ENCODE peak calls at places on chromosomes 4 and X, in eight cellular contexts. C, R, W, O, B, I, X and T are unnamed samples.

GRCh38 chr4:109009909-109010308 is 247.1 kb upstream of the ETNPPL start:
- DNase-seq in B (peak; percentile 16), W (no peak), I (peak; percentile 87), X (no peak), R (peak; percentile 84), O (no peak), C (no peak), T (peak; percentile 81)

GRCh38 chr4:56804551-56804950 is 16.9 kb downstream of the SPINK2 start:
- DNase-seq in R (peak; percentile 26), O (peak; percentile 62), X (no peak), I (peak; percentile 69), B (no peak), C (no peak), W (no peak), T (peak; percentile 9)

GRCh38 chr4:75845992-75846391 is 56.3 kb downstream of the PPEF2 start:
- DNase-seq in C (no peak), R (peak; percentile 61), I (no peak), W (no peak), B (peak; percentile 16), O (no peak), X (no peak), T (no peak)

GRCh38 chrX:3589474-3589873 is 124.0 kb downstream of the PRKX start:
- DNase-seq in W (no peak), I (no peak), X (no peak), R (no peak), C (no peak), B (no peak), O (no peak), T (no peak)

GRCh38 chr4:145935253-145936141 is 3.1 kb downstream of the ZNF827 start:
- DNase-seq in W (no peak), R (no peak), C (peak; percentile 33), X (peak; percentile 7), B (peak; percentile 27), I (no peak), O (no peak), T (peak; percentile 47)

GRCh38 chrX:38664285-38664684 is 102.9 kb downstream of the TSPAN7 start:
- DNase-seq in R (peak; percentile 43), X (peak; percentile 64), I (peak; percentile 63), O (peak; percentile 27), B (peak; percentile 61), W (no peak), C (no peak), T (peak; percentile 60)

GRCh38 chr4:1112821-1113182 is 562 bp downstream of the RNF212 start:
- DNase-seq in I (no peak), R (no peak), B (no peak), X (no peak), C (no peak), O (no peak), W (no peak), T (no peak)

GRCh38 chrX:74465424-74465823 is 44.1 kb downstream of the SLC16A2 start:
- DNase-seq in W (no peak), X (no peak), I (peak; percentile 30), O (no peak), B (peak; percentile 50), R (peak; percentile 9), C (no peak), T (peak; percentile 11)

GRCh38 chr4:33780952-33781655 is 2463.2 kb downstream of the ARAP2 start:
- DNase-seq in I (peak; percentile 39), B (peak; percentile 67), R (peak; percentile 49), W (no peak), C (no peak), O (peak; percentile 5), X (no peak), T (peak; percentile 48)

GRCh38 chrX:130084651-130085237 is 25.6 kb downstream of the ELF4 start:
- DNase-seq in W (no peak), O (no peak), R (no peak), C (no peak), I (no peak), B (no peak), X (peak; percentile 46), T (no peak)
- H3K4me3 ChIP-seq in W (no peak overlapping the region), O (no peak overlapping the region), R (no peak overlapping the region), C (no peak overlapping the region), I (no peak overlapping the region), B (no peak overlapping the region), X (no peak overlapping the region), T (no peak overlapping the region)

GRCh38 chr4:123127218-123127617 is 204.8 kb upstream of the NUDT6 start:
- DNase-seq in O (peak; percentile 24), R (peak; percentile 42), W (no peak), B (peak; percentile 65), X (no peak), I (peak; percentile 67), C (no peak), T (peak; percentile 40)
- TF ChIP-seq CTCF in O (peak; percentile 1), R (peak; percentile 56), W (no peak), B (peak; percentile 28), X (no peak), I (peak; percentile 44), C (no peak), T (no peak)

GRCh38 chrX:11264925-11265324 is 28.3 kb upstream of the AMELX start:
- DNase-seq in I (no peak), R (no peak), B (no peak), W (no peak), X (no peak), O (no peak), C (no peak), T (peak; percentile 13)
- H3K4me3 ChIP-seq in I (no peak overlapping the region), R (no peak overlapping the region), B (no peak overlapping the region), W (no peak overlapping the region), X (peak overlapping the region; percentile 23), O (no peak overlapping the region), C (no peak overlapping the region), T (no peak overlapping the region)

GRCh38 chrX:47231167-47231566 is 1.6 kb upstream of the USP11 start:
- DNase-seq in C (no peak), O (no peak), X (no peak), W (no peak), R (no peak), B (no peak), I (no peak), T (no peak)

GRCh38 chrX:47234583-47234982 is 1.8 kb downstream of the USP11 start:
- DNase-seq in X (no peak), C (no peak), B (no peak), O (no peak), R (peak; percentile 52), W (no peak), I (no peak), T (no peak)

GRCh38 chrX:47233333-47234113 is 714 bp downstream of the USP11 start:
- DNase-seq in I (peak; percentile 99), X (peak; percentile 95), B (peak; percentile 95), R (peak; percentile 97), C (peak; percentile 95), W (peak; percentile 97), O (peak; percentile 93), T (peak; percentile 97)

GRCh38 chrX:47232197-47232802 is 509 bp upstream of the USP11 start:
- DNase-seq in I (no peak), R (no peak), O (no peak), W (peak; percentile 36), X (no peak), C (no peak), B (no peak), T (no peak)

DNA sequence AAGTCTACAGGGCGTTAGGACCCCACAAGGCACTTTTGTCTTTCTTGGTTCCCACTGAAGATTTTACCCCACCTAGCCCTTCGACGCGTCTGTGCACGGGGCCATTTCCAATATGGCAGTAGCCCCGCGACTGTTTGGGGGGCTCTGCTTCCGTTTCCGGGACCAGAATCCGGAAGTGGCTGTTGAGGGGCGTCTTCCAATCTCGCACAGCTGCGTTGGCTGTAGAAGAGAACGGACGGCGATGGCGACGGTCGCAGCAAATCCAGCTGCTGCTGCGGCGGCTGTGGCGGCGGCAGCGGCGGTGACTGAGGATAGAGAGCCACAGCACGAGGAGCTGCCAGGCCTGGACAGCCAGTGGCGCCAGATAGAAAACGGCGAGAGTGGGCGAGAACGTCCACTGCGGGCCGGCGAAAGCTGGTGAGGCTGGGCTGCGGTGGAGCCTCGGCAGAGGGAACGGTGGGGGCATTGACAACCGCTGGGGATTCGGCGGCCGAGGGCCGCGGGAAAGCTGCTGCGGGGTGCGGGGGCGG is at the start of gene USP11:
- DNase-seq in B (peak; percentile 50), I (peak; percentile 47), O (peak; percentile 6), R (peak; percentile 51), X (peak; percentile 65), C (peak; percentile 63), W (peak; percentile 75), T (peak; percentile 59)
- TF ChIP-seq CTCF in B (no peak), I (no peak), O (no peak), R (no peak), X (no peak), C (no peak), W (no peak), T (no peak)

GRCh38 chr4:135249006-135249405 is 1047.4 kb upstream of the PABPC4L start:
- DNase-seq in R (no peak), O (no peak), X (no peak), B (no peak), I (no peak), W (no peak), C (no peak), T (no peak)
- H3K4me3 ChIP-seq in R (no peak overlapping the region), O (no peak overlapping the region), X (no peak overlapping the region), B (no peak overlapping the region), I (no peak overlapping the region), W (no peak overlapping the region), C (no peak overlapping the region), T (no peak overlapping the region)

DNA sequence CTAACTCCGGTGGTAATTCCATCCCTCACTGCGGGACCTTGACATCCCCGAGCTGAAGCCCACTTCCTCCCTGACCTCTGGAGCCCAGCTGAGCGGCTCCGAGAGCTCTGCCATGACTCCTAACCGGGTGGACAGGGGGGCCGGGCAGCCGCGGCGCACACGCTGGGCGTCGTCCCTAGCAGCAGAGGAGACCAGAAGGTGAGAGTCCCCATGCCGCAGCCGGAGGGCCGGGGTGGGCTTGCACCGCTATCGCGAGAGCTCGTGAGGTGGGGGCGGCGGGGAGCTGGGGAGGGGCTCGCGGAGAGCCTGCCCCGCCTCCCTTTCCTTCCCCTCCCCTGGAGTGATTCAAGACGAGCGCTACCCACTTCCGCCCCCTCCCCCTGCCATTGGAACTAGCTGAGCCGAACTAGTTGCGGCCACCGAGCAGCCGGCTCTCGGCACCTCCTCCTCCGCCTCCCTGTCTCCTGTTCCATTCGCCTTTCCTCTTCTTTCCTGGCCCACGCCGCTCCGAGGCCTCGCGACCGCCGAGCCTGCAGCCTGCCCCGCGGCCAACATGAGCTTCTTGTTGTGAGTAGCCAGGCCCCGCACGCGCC is at the start of gene MOB1B:
- DNase-seq in B (peak; percentile 84), X (peak; percentile 88), R (peak; percentile 88), O (peak; percentile 71), C (peak; percentile 81), W (peak; percentile 92), I (peak; percentile 89), T (peak; percentile 93)
- TF ChIP-seq CTCF in B (peak; percentile 40), X (peak; percentile 41), R (peak; percentile 45), O (peak; percentile 36), C (no peak), W (peak; percentile 38), I (peak; percentile 51), T (peak; percentile 9)

GRCh38 chrX:112967903-112968302 is 127.3 kb upstream of the AMOT start:
- DNase-seq in R (no peak), B (no peak), C (no peak), W (no peak), O (no peak), I (no peak), X (no peak), T (no peak)
- H3K4me3 ChIP-seq in R (no peak overlapping the region), B (no peak overlapping the region), C (no peak overlapping the region), W (no peak overlapping the region), O (no peak overlapping the region), I (no peak overlapping the region), X (no peak overlapping the region), T (no peak overlapping the region)

DNA sequence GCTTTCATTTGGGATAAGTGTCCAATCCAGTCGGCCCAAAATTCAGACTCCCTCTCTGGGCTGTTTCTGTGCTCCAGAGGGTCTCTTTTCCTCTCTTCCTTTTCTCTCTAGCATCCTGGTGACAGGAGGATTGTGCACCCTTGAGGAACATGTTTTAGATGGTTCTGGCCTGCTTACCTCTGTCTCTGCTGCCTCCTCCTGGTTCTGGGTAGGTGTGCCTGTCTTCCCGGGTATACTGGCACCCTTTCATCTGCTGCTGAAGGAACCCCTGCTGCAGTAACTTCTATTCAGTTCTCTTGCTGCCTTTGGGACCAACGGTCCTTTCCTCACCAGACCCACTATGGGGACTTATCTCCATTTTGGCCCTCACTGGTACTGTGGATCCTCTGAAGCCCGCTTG is 53.2 kb downstream of the HMGB2 start:
- DNase-seq in B (no peak), R (no peak), C (no peak), W (no peak), I (no peak), O (no peak), X (peak; percentile 42), T (no peak)
- TF ChIP-seq CTCF in B (no peak), R (no peak), C (no peak), W (no peak), I (peak; percentile 7), O (no peak), X (peak; percentile 54), T (no peak)